ENCODE peak calls at places on chromosomes 11 and 22, in nine cellular contexts. One of them, this sample, is unnamed.

GRCh38 chr22:50112151-50113118 is 22.6 kb downstream of the MOV10L1 start:
- DNase-seq in stimulated activated CD4-positive, alpha-beta T cell treated with anti-CD3 and anti-CD28 coated beads, Interleukin-4, amount 100 ng/mL, for 4 hours: no peak
- DNase-seq in NK-92 treated with Interleukin-12 subunit alpha and Interleukin-12 subunit beta, amount 100 ng/mL, for 24 hours: no peak
- DNase-seq in RCC 7860: no peak
- DNase-seq in A549: no peak
- DNase-seq in mesothelial cell of epicardium: no peak
- DNase-seq in kidney: no peak
- DNase-seq in fibroblast of gingiva: no peak
- DNase-seq in NCI-H1105 treated with DMSO at 0.1 percent for 48 hours: no peak
- DNase-seq in this sample: peak; percentile 84

GRCh38 chr11:44943696-44944095 is 7.0 kb downstream of the TP53I11 start:
- DNase-seq in kidney: no peak
- DNase-seq in RCC 7860: no peak
- DNase-seq in stimulated activated CD4-positive, alpha-beta T cell treated with anti-CD3 and anti-CD28 coated beads, Interleukin-4, amount 100 ng/mL, for 4 hours: no peak
- DNase-seq in mesothelial cell of epicardium: no peak
- DNase-seq in NCI-H1105 treated with DMSO at 0.1 percent for 48 hours: no peak
- DNase-seq in A549: no peak
- DNase-seq in fibroblast of gingiva: no peak
- DNase-seq in NK-92 treated with Interleukin-12 subunit alpha and Interleukin-12 subunit beta, amount 100 ng/mL, for 24 hours: no peak
- DNase-seq in this sample: no peak

GRCh38 chr11:68689737-68690625 is 5.6 kb downstream of the GAL start:
- DNase-seq in kidney: peak; percentile 54
- DNase-seq in A549: no peak
- DNase-seq in NK-92 treated with Interleukin-12 subunit alpha and Interleukin-12 subunit beta, amount 100 ng/mL, for 24 hours: no peak
- DNase-seq in NCI-H1105 treated with DMSO at 0.1 percent for 48 hours: no peak
- DNase-seq in fibroblast of gingiva: no peak
- DNase-seq in mesothelial cell of epicardium: no peak
- DNase-seq in RCC 7860: no peak
- DNase-seq in stimulated activated CD4-positive, alpha-beta T cell treated with anti-CD3 and anti-CD28 coated beads, Interleukin-4, amount 100 ng/mL, for 4 hours: no peak
- DNase-seq in this sample: no peak

GRCh38 chr22:41560095-41560487 is 719 bp upstream of the CSDC2 start:
- DNase-seq in stimulated activated CD4-positive, alpha-beta T cell treated with anti-CD3 and anti-CD28 coated beads, Interleukin-4, amount 100 ng/mL, for 4 hours: no peak
- DNase-seq in RCC 7860: no peak
- DNase-seq in mesothelial cell of epicardium: no peak
- DNase-seq in NK-92 treated with Interleukin-12 subunit alpha and Interleukin-12 subunit beta, amount 100 ng/mL, for 24 hours: no peak
- DNase-seq in NCI-H1105 treated with DMSO at 0.1 percent for 48 hours: no peak
- DNase-seq in A549: no peak
- DNase-seq in fibroblast of gingiva: no peak
- DNase-seq in kidney: no peak
- DNase-seq in this sample: no peak

GRCh38 chr22:36156515-36157419 is 3.8 kb downstream of the APOL3 start:
- DNase-seq in NK-92 treated with Interleukin-12 subunit alpha and Interleukin-12 subunit beta, amount 100 ng/mL, for 24 hours: peak; percentile 23
- DNase-seq in mesothelial cell of epicardium: peak; percentile 45
- DNase-seq in stimulated activated CD4-positive, alpha-beta T cell treated with anti-CD3 and anti-CD28 coated beads, Interleukin-4, amount 100 ng/mL, for 4 hours: peak; percentile 74
- DNase-seq in RCC 7860: peak; percentile 60
- DNase-seq in kidney: peak; percentile 93
- DNase-seq in A549: no peak
- DNase-seq in fibroblast of gingiva: peak; percentile 72
- DNase-seq in NCI-H1105 treated with DMSO at 0.1 percent for 48 hours: no peak
- DNase-seq in this sample: peak; percentile 37

GRCh38 chr11:118633979-118634378 is 26.6 kb downstream of the PHLDB1 start:
- DNase-seq in RCC 7860: no peak
- DNase-seq in kidney: peak; percentile 57
- DNase-seq in A549: no peak
- DNase-seq in NCI-H1105 treated with DMSO at 0.1 percent for 48 hours: no peak
- DNase-seq in stimulated activated CD4-positive, alpha-beta T cell treated with anti-CD3 and anti-CD28 coated beads, Interleukin-4, amount 100 ng/mL, for 4 hours: no peak
- DNase-seq in NK-92 treated with Interleukin-12 subunit alpha and Interleukin-12 subunit beta, amount 100 ng/mL, for 24 hours: peak; percentile 21
- DNase-seq in mesothelial cell of epicardium: no peak
- DNase-seq in fibroblast of gingiva: no peak
- DNase-seq in this sample: no peak

GRCh38 chr11:5809905-5810792 is 1.4 kb downstream of the OR52N2 start:
- DNase-seq in NCI-H1105 treated with DMSO at 0.1 percent for 48 hours: no peak
- DNase-seq in A549: no peak
- DNase-seq in kidney: no peak
- DNase-seq in stimulated activated CD4-positive, alpha-beta T cell treated with anti-CD3 and anti-CD28 coated beads, Interleukin-4, amount 100 ng/mL, for 4 hours: no peak
- DNase-seq in mesothelial cell of epicardium: no peak
- DNase-seq in RCC 7860: no peak
- DNase-seq in NK-92 treated with Interleukin-12 subunit alpha and Interleukin-12 subunit beta, amount 100 ng/mL, for 24 hours: no peak
- DNase-seq in fibroblast of gingiva: no peak
- DNase-seq in this sample: no peak

GRCh38 chr11:95711162-95711944 is 78.2 kb downstream of the FAM76B start:
- DNase-seq in NCI-H1105 treated with DMSO at 0.1 percent for 48 hours: no peak
- DNase-seq in mesothelial cell of epicardium: no peak
- DNase-seq in NK-92 treated with Interleukin-12 subunit alpha and Interleukin-12 subunit beta, amount 100 ng/mL, for 24 hours: no peak
- DNase-seq in stimulated activated CD4-positive, alpha-beta T cell treated with anti-CD3 and anti-CD28 coated beads, Interleukin-4, amount 100 ng/mL, for 4 hours: no peak
- DNase-seq in fibroblast of gingiva: peak; percentile 44
- DNase-seq in kidney: no peak
- DNase-seq in RCC 7860: no peak
- DNase-seq in A549: no peak
- DNase-seq in this sample: no peak

GRCh38 chr11:69588270-69588669 is 52.7 kb upstream of the CCND1 start:
- DNase-seq in fibroblast of gingiva: peak; percentile 48
- DNase-seq in NK-92 treated with Interleukin-12 subunit alpha and Interleukin-12 subunit beta, amount 100 ng/mL, for 24 hours: no peak
- DNase-seq in stimulated activated CD4-positive, alpha-beta T cell treated with anti-CD3 and anti-CD28 coated beads, Interleukin-4, amount 100 ng/mL, for 4 hours: no peak
- DNase-seq in mesothelial cell of epicardium: no peak
- DNase-seq in kidney: no peak
- DNase-seq in A549: peak; percentile 45
- DNase-seq in NCI-H1105 treated with DMSO at 0.1 percent for 48 hours: no peak
- DNase-seq in RCC 7860: peak; percentile 84
- DNase-seq in this sample: no peak

GRCh38 chr22:50678651-50679521 is 6.3 kb downstream of the SHANK3 start:
- DNase-seq in mesothelial cell of epicardium: no peak
- DNase-seq in stimulated activated CD4-positive, alpha-beta T cell treated with anti-CD3 and anti-CD28 coated beads, Interleukin-4, amount 100 ng/mL, for 4 hours: no peak
- DNase-seq in NK-92 treated with Interleukin-12 subunit alpha and Interleukin-12 subunit beta, amount 100 ng/mL, for 24 hours: no peak
- DNase-seq in kidney: no peak
- DNase-seq in fibroblast of gingiva: no peak
- DNase-seq in RCC 7860: no peak
- DNase-seq in A549: no peak
- DNase-seq in NCI-H1105 treated with DMSO at 0.1 percent for 48 hours: no peak
- DNase-seq in this sample: no peak

GRCh38 chr22:37967147-37967546 is 13.6 kb downstream of the POLR2F start:
- DNase-seq in NCI-H1105 treated with DMSO at 0.1 percent for 48 hours: no peak
- DNase-seq in kidney: no peak
- DNase-seq in stimulated activated CD4-positive, alpha-beta T cell treated with anti-CD3 and anti-CD28 coated beads, Interleukin-4, amount 100 ng/mL, for 4 hours: no peak
- DNase-seq in mesothelial cell of epicardium: no peak
- DNase-seq in fibroblast of gingiva: no peak
- DNase-seq in NK-92 treated with Interleukin-12 subunit alpha and Interleukin-12 subunit beta, amount 100 ng/mL, for 24 hours: no peak
- DNase-seq in A549: no peak
- DNase-seq in RCC 7860: no peak
- DNase-seq in this sample: no peak

GRCh38 chr11:34464591-34465036 is 25.9 kb downstream of the CAT start:
- DNase-seq in fibroblast of gingiva: no peak
- DNase-seq in RCC 7860: no peak
- DNase-seq in stimulated activated CD4-positive, alpha-beta T cell treated with anti-CD3 and anti-CD28 coated beads, Interleukin-4, amount 100 ng/mL, for 4 hours: no peak
- DNase-seq in A549: no peak
- DNase-seq in NCI-H1105 treated with DMSO at 0.1 percent for 48 hours: no peak
- DNase-seq in NK-92 treated with Interleukin-12 subunit alpha and Interleukin-12 subunit beta, amount 100 ng/mL, for 24 hours: no peak
- DNase-seq in mesothelial cell of epicardium: no peak
- DNase-seq in kidney: no peak
- DNase-seq in this sample: peak; percentile 85

GRCh38 chr11:2833938-2834892 is 51.4 kb downstream of the CDKN1C start:
- DNase-seq in NCI-H1105 treated with DMSO at 0.1 percent for 48 hours: no peak
- DNase-seq in RCC 7860: no peak
- DNase-seq in fibroblast of gingiva: no peak
- DNase-seq in NK-92 treated with Interleukin-12 subunit alpha and Interleukin-12 subunit beta, amount 100 ng/mL, for 24 hours: no peak
- DNase-seq in mesothelial cell of epicardium: no peak
- DNase-seq in kidney: peak; percentile 53
- DNase-seq in stimulated activated CD4-positive, alpha-beta T cell treated with anti-CD3 and anti-CD28 coated beads, Interleukin-4, amount 100 ng/mL, for 4 hours: no peak
- DNase-seq in A549: no peak
- DNase-seq in this sample: no peak

GRCh38 chr11:21545701-21546100 is 647.2 kb upstream of the ANO5 start:
- DNase-seq in NCI-H1105 treated with DMSO at 0.1 percent for 48 hours: no peak
- DNase-seq in stimulated activated CD4-positive, alpha-beta T cell treated with anti-CD3 and anti-CD28 coated beads, Interleukin-4, amount 100 ng/mL, for 4 hours: no peak
- DNase-seq in mesothelial cell of epicardium: no peak
- DNase-seq in fibroblast of gingiva: no peak
- DNase-seq in kidney: no peak
- DNase-seq in RCC 7860: no peak
- DNase-seq in NK-92 treated with Interleukin-12 subunit alpha and Interleukin-12 subunit beta, amount 100 ng/mL, for 24 hours: no peak
- DNase-seq in A549: no peak
- DNase-seq in this sample: no peak

GRCh38 chr11:36577859-36578258 is 10.1 kb downstream of the RAG1 start:
- DNase-seq in fibroblast of gingiva: peak; percentile 3
- DNase-seq in stimulated activated CD4-positive, alpha-beta T cell treated with anti-CD3 and anti-CD28 coated beads, Interleukin-4, amount 100 ng/mL, for 4 hours: no peak
- DNase-seq in RCC 7860: no peak
- DNase-seq in mesothelial cell of epicardium: no peak
- DNase-seq in NK-92 treated with Interleukin-12 subunit alpha and Interleukin-12 subunit beta, amount 100 ng/mL, for 24 hours: no peak
- DNase-seq in kidney: no peak
- DNase-seq in A549: no peak
- DNase-seq in NCI-H1105 treated with DMSO at 0.1 percent for 48 hours: no peak
- DNase-seq in this sample: no peak

GRCh38 chr22:45144928-45145327 is 18.8 kb upstream of the NUP50 start:
- DNase-seq in NCI-H1105 treated with DMSO at 0.1 percent for 48 hours: no peak
- DNase-seq in RCC 7860: no peak
- DNase-seq in A549: no peak
- DNase-seq in stimulated activated CD4-positive, alpha-beta T cell treated with anti-CD3 and anti-CD28 coated beads, Interleukin-4, amount 100 ng/mL, for 4 hours: no peak
- DNase-seq in NK-92 treated with Interleukin-12 subunit alpha and Interleukin-12 subunit beta, amount 100 ng/mL, for 24 hours: no peak
- DNase-seq in fibroblast of gingiva: no peak
- DNase-seq in kidney: no peak
- DNase-seq in mesothelial cell of epicardium: no peak
- DNase-seq in this sample: no peak

GRCh38 chr11:79265756-79266322 is 175.0 kb downstream of the TENM4 start:
- DNase-seq in stimulated activated CD4-positive, alpha-beta T cell treated with anti-CD3 and anti-CD28 coated beads, Interleukin-4, amount 100 ng/mL, for 4 hours: no peak
- DNase-seq in fibroblast of gingiva: no peak
- DNase-seq in NK-92 treated with Interleukin-12 subunit alpha and Interleukin-12 subunit beta, amount 100 ng/mL, for 24 hours: no peak
- DNase-seq in A549: no peak
- DNase-seq in NCI-H1105 treated with DMSO at 0.1 percent for 48 hours: no peak
- DNase-seq in mesothelial cell of epicardium: no peak
- DNase-seq in RCC 7860: no peak
- DNase-seq in kidney: no peak
- DNase-seq in this sample: no peak

GRCh38 chr11:44457862-44458261 is 107.6 kb upstream of the CD82 start:
- DNase-seq in NK-92 treated with Interleukin-12 subunit alpha and Interleukin-12 subunit beta, amount 100 ng/mL, for 24 hours: no peak
- DNase-seq in kidney: no peak
- DNase-seq in NCI-H1105 treated with DMSO at 0.1 percent for 48 hours: no peak
- DNase-seq in A549: no peak
- DNase-seq in stimulated activated CD4-positive, alpha-beta T cell treated with anti-CD3 and anti-CD28 coated beads, Interleukin-4, amount 100 ng/mL, for 4 hours: no peak
- DNase-seq in RCC 7860: no peak
- DNase-seq in fibroblast of gingiva: no peak
- DNase-seq in mesothelial cell of epicardium: no peak
- DNase-seq in this sample: no peak

GRCh38 chr22:37077802-37078448 is 26.4 kb downstream of the KCTD17 start:
- DNase-seq in fibroblast of gingiva: peak; percentile 14
- DNase-seq in NK-92 treated with Interleukin-12 subunit alpha and Interleukin-12 subunit beta, amount 100 ng/mL, for 24 hours: peak; percentile 52
- DNase-seq in mesothelial cell of epicardium: peak; percentile 87
- DNase-seq in RCC 7860: no peak
- DNase-seq in A549: peak; percentile 76
- DNase-seq in NCI-H1105 treated with DMSO at 0.1 percent for 48 hours: peak; percentile 28
- DNase-seq in kidney: no peak
- DNase-seq in stimulated activated CD4-positive, alpha-beta T cell treated with anti-CD3 and anti-CD28 coated beads, Interleukin-4, amount 100 ng/mL, for 4 hours: peak; percentile 92
- DNase-seq in this sample: peak; percentile 67

GRCh38 chr22:24423519-24424000 is 3.8 kb upstream of the ADORA2A start:
- DNase-seq in mesothelial cell of epicardium: peak; percentile 85
- DNase-seq in fibroblast of gingiva: no peak
- DNase-seq in A549: peak; percentile 57
- DNase-seq in kidney: no peak
- DNase-seq in NK-92 treated with Interleukin-12 subunit alpha and Interleukin-12 subunit beta, amount 100 ng/mL, for 24 hours: no peak
- DNase-seq in stimulated activated CD4-positive, alpha-beta T cell treated with anti-CD3 and anti-CD28 coated beads, Interleukin-4, amount 100 ng/mL, for 4 hours: peak; percentile 72
- DNase-seq in NCI-H1105 treated with DMSO at 0.1 percent for 48 hours: no peak
- DNase-seq in RCC 7860: no peak
- DNase-seq in this sample: peak; percentile 66

GRCh38 chr11:13206086-13206640 is 71.4 kb upstream of the BMAL1 start:
- DNase-seq in stimulated activated CD4-positive, alpha-beta T cell treated with anti-CD3 and anti-CD28 coated beads, Interleukin-4, amount 100 ng/mL, for 4 hours: no peak
- DNase-seq in NK-92 treated with Interleukin-12 subunit alpha and Interleukin-12 subunit beta, amount 100 ng/mL, for 24 hours: no peak
- DNase-seq in mesothelial cell of epicardium: no peak
- DNase-seq in A549: no peak
- DNase-seq in NCI-H1105 treated with DMSO at 0.1 percent for 48 hours: no peak
- DNase-seq in kidney: no peak
- DNase-seq in RCC 7860: no peak
- DNase-seq in fibroblast of gingiva: no peak
- DNase-seq in this sample: no peak

GRCh38 chr11:125951731-125952130 is 5.9 kb downstream of the VSIG10L2 start:
- DNase-seq in RCC 7860: no peak
- DNase-seq in NK-92 treated with Interleukin-12 subunit alpha and Interleukin-12 subunit beta, amount 100 ng/mL, for 24 hours: no peak
- DNase-seq in kidney: no peak
- DNase-seq in stimulated activated CD4-positive, alpha-beta T cell treated with anti-CD3 and anti-CD28 coated beads, Interleukin-4, amount 100 ng/mL, for 4 hours: no peak
- DNase-seq in mesothelial cell of epicardium: no peak
- DNase-seq in NCI-H1105 treated with DMSO at 0.1 percent for 48 hours: no peak
- DNase-seq in A549: no peak
- DNase-seq in fibroblast of gingiva: no peak
- DNase-seq in this sample: no peak

GRCh38 chr11:102456381-102456780 is 3.8 kb upstream of the TMEM123 start:
- DNase-seq in kidney: no peak
- DNase-seq in NK-92 treated with Interleukin-12 subunit alpha and Interleukin-12 subunit beta, amount 100 ng/mL, for 24 hours: no peak
- DNase-seq in NCI-H1105 treated with DMSO at 0.1 percent for 48 hours: no peak
- DNase-seq in stimulated activated CD4-positive, alpha-beta T cell treated with anti-CD3 and anti-CD28 coated beads, Interleukin-4, amount 100 ng/mL, for 4 hours: no peak
- DNase-seq in mesothelial cell of epicardium: no peak
- DNase-seq in fibroblast of gingiva: peak; percentile 73
- DNase-seq in RCC 7860: no peak
- DNase-seq in A549: no peak
- DNase-seq in this sample: peak; percentile 75

GRCh38 chr22:32063701-32064100 is 20.6 kb downstream of the SLC5A1 start:
- DNase-seq in NCI-H1105 treated with DMSO at 0.1 percent for 48 hours: no peak
- DNase-seq in stimulated activated CD4-positive, alpha-beta T cell treated with anti-CD3 and anti-CD28 coated beads, Interleukin-4, amount 100 ng/mL, for 4 hours: no peak
- DNase-seq in fibroblast of gingiva: no peak
- DNase-seq in NK-92 treated with Interleukin-12 subunit alpha and Interleukin-12 subunit beta, amount 100 ng/mL, for 24 hours: no peak
- DNase-seq in RCC 7860: no peak
- DNase-seq in kidney: no peak
- DNase-seq in mesothelial cell of epicardium: no peak
- DNase-seq in A549: no peak
- DNase-seq in this sample: no peak

GRCh38 chr22:37525073-37525745 is 6.0 kb upstream of the CARD10 start:
- DNase-seq in fibroblast of gingiva: peak; percentile 43
- DNase-seq in RCC 7860: peak; percentile 84
- DNase-seq in stimulated activated CD4-positive, alpha-beta T cell treated with anti-CD3 and anti-CD28 coated beads, Interleukin-4, amount 100 ng/mL, for 4 hours: peak; percentile 13
- DNase-seq in A549: peak; percentile 53
- DNase-seq in kidney: peak; percentile 80
- DNase-seq in NCI-H1105 treated with DMSO at 0.1 percent for 48 hours: no peak
- DNase-seq in mesothelial cell of epicardium: no peak
- DNase-seq in NK-92 treated with Interleukin-12 subunit alpha and Interleukin-12 subunit beta, amount 100 ng/mL, for 24 hours: no peak
- DNase-seq in this sample: no peak